ENCODE peak calls at places on chromosome 5, in four cellular contexts. Z is osteocyte, D is tibial artery, S is fibroblast of lung. W is an unnamed sample.

GRCh38 chr5:56110646-56111403 is 116.1 kb upstream of the IL6ST start:
- DNase-seq in D (no peak), Z (no peak), S (no peak), W (peak; percentile 12)

GRCh38 chr5:82808960-82809359 is 268.2 kb downstream of the TMEM167A start:
- DNase-seq in Z (no peak), D (no peak), S (peak; percentile 4), W (no peak)

GRCh38 chr5:108727154-108727638 is 20.5 kb upstream of the FER start:
- DNase-seq in S (peak; percentile 69), Z (no peak), D (peak; percentile 48), W (peak; percentile 0)

GRCh38 chr5:12848709-12849108 is 944.5 kb upstream of the CTNND2 start:
- DNase-seq in S (no peak), Z (no peak), D (no peak), W (no peak)

GRCh38 chr5:138179277-138179857 is 455 bp downstream of the KIF20A start:
- DNase-seq in S (no peak), Z (no peak), D (no peak), W (no peak)

GRCh38 chr5:69367697-69368279 is 1.5 kb downstream of the AK6 start:
- DNase-seq in S (no peak), D (no peak), Z (no peak), W (no peak)

GRCh38 chr5:6154216-6154615 is 224.1 kb downstream of the MED10 start:
- DNase-seq in S (no peak), Z (no peak), D (no peak), W (no peak)

GRCh38 chr5:154478224-154478565 is at the start of gene HAND1:
- DNase-seq in S (no peak), D (no peak), Z (no peak), W (no peak)

GRCh38 chr5:128318691-128319090 is 219.4 kb downstream of the FBN2 start:
- DNase-seq in S (no peak), Z (no peak), D (no peak), W (no peak)

DNA sequence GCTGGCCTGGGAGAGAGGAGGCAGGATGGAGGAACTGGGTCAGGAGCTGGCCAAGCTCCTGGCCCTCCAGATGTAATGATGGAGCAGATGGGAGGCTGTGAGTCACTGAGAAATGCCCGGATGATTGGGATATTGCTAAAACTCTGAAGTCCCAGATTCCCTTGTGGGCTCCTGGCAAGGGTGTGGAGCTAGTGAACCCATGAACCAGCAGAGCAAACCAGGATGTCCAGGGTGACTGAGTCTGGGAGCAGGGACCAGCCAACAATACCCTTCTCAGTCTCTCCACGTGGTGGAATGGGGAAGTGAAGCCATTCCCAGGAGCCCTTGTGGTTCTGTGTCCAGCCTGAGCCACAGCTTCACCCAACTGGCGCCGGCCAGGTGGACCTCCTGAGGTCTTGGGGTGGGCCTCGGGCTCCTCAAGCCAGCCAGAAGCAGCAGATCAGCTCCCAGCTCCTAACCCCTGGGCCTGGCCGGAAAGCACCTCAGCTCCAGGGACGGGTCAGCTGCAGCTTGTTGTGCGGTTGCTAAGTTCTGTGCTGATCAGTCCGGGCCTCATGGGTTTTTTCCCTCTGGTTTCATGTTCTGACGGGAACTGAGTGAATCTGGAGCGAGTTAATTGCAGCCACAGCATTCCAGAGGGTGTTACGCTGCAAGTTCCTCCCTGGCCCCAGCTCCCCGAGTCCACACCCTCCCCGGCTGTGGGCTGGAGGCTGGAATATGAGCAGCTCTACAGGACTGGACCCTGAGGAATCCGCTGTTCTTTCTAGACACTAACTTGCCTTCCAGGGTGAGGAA is 37.6 kb downstream of the DUSP1 start:
- DNase-seq in D (peak; percentile 95), Z (peak; percentile 92), S (peak; percentile 94), W (peak; percentile 98)
- TF ChIP-seq CTCF in D (no peak), Z (no peak), S (no peak), W (no peak)

GRCh38 chr5:52582313-52582712 is 205.4 kb upstream of the ITGA1 start:
- DNase-seq in S (no peak), Z (no peak), D (no peak), W (no peak)
- TF ChIP-seq CTCF in S (no peak), Z (no peak), D (no peak), W (peak; percentile 51)

GRCh38 chr5:58670620-58671019 is 87.7 kb downstream of the RAB3C start:
- DNase-seq in Z (no peak), S (no peak), D (no peak), W (no peak)
- TF ChIP-seq CTCF in Z (no peak), S (no peak), D (no peak), W (no peak)

GRCh38 chr5:163104496-163104895 is 332.9 kb upstream of the CCNG1 start:
- DNase-seq in Z (no peak), D (no peak), S (no peak), W (no peak)
- TF ChIP-seq CTCF in Z (no peak), D (no peak), S (no peak), W (no peak)

W was measured in HFFc6.